ENCODE peak calls at places on chromosomes 5 and 9, in nine cellular contexts. One of them, this sample, is unnamed.
A peak's percentile ranks its signal among the peaks of the same experiment; 100 is the strongest.

GRCh38 chr5:73759771-73760170 is 133.8 kb downstream of the ARHGEF28 start:
- DNase-seq in GM20000: no peak
- DNase-seq in PC-3: no peak
- DNase-seq in osteoblast: no peak
- DNase-seq in choroid plexus epithelial cell: no peak
- DNase-seq in MM.1S: no peak
- DNase-seq in SK-N-SH: no peak
- DNase-seq in endothelial cell: no peak
- DNase-seq in A549: no peak
- DNase-seq in this sample: no peak

GRCh38 chr5:160021818-160022446 is 13.0 kb downstream of the TTC1 start:
- DNase-seq in PC-3: peak; percentile 81
- DNase-seq in GM20000: peak; percentile 52
- DNase-seq in MM.1S: peak; percentile 73
- DNase-seq in endothelial cell: peak; percentile 73
- DNase-seq in A549: peak; percentile 61
- DNase-seq in choroid plexus epithelial cell: peak; percentile 86
- DNase-seq in osteoblast: peak; percentile 87
- DNase-seq in SK-N-SH: peak; percentile 58
- DNase-seq in this sample: peak; percentile 61

GRCh38 chr5:172380992-172381643 is 73.2 kb downstream of the SH3PXD2B start:
- DNase-seq in osteoblast: no peak
- DNase-seq in endothelial cell: no peak
- DNase-seq in MM.1S: no peak
- DNase-seq in GM20000: no peak
- DNase-seq in SK-N-SH: peak; percentile 79
- DNase-seq in choroid plexus epithelial cell: no peak
- DNase-seq in A549: no peak
- DNase-seq in PC-3: peak; percentile 82
- DNase-seq in this sample: no peak

GRCh38 chr5:150660108-150660831 is 781 bp upstream of the MYOZ3 start:
- DNase-seq in A549: no peak
- DNase-seq in PC-3: no peak
- DNase-seq in MM.1S: no peak
- DNase-seq in SK-N-SH: peak; percentile 11
- DNase-seq in choroid plexus epithelial cell: no peak
- DNase-seq in endothelial cell: no peak
- DNase-seq in GM20000: no peak
- DNase-seq in osteoblast: peak; percentile 76
- DNase-seq in this sample: no peak

GRCh38 chr9:97568461-97569275 is 64.5 kb downstream of the TSTD2 start:
- DNase-seq in osteoblast: no peak
- DNase-seq in endothelial cell: no peak
- DNase-seq in SK-N-SH: no peak
- DNase-seq in GM20000: no peak
- DNase-seq in PC-3: no peak
- DNase-seq in choroid plexus epithelial cell: no peak
- DNase-seq in A549: no peak
- DNase-seq in MM.1S: no peak
- DNase-seq in this sample: no peak

GRCh38 chr5:1008451-1009358 is at the start of gene NKD2:
- DNase-seq in SK-N-SH: peak; percentile 93
- DNase-seq in GM20000: peak; percentile 90
- DNase-seq in endothelial cell: peak; percentile 75
- DNase-seq in A549: peak; percentile 75
- DNase-seq in PC-3: peak; percentile 38
- DNase-seq in choroid plexus epithelial cell: no peak
- DNase-seq in MM.1S: peak; percentile 44
- DNase-seq in osteoblast: peak; percentile 99
- DNase-seq in this sample: peak; percentile 91

GRCh38 chr9:35426627-35427026 is 63.3 kb upstream of the RUSC2 start:
- DNase-seq in osteoblast: no peak
- DNase-seq in GM20000: no peak
- DNase-seq in PC-3: peak; percentile 82
- DNase-seq in choroid plexus epithelial cell: no peak
- DNase-seq in A549: no peak
- DNase-seq in MM.1S: no peak
- DNase-seq in SK-N-SH: no peak
- DNase-seq in endothelial cell: no peak
- DNase-seq in this sample: no peak

GRCh38 chr5:153937661-153938060 is 101.0 kb downstream of the FAM114A2 start:
- DNase-seq in endothelial cell: no peak
- DNase-seq in PC-3: no peak
- DNase-seq in GM20000: no peak
- DNase-seq in A549: no peak
- DNase-seq in choroid plexus epithelial cell: no peak
- DNase-seq in MM.1S: no peak
- DNase-seq in osteoblast: no peak
- DNase-seq in SK-N-SH: no peak
- DNase-seq in this sample: no peak

GRCh38 chr5:102243213-102243612 is 52.9 kb downstream of the SLCO4C1 start:
- DNase-seq in MM.1S: no peak
- DNase-seq in A549: no peak
- DNase-seq in SK-N-SH: no peak
- DNase-seq in choroid plexus epithelial cell: no peak
- DNase-seq in endothelial cell: no peak
- DNase-seq in osteoblast: no peak
- DNase-seq in GM20000: no peak
- DNase-seq in PC-3: no peak
- DNase-seq in this sample: no peak

GRCh38 chr9:19985081-19985480 is 196.2 kb upstream of the SLC24A2 start:
- DNase-seq in SK-N-SH: no peak
- DNase-seq in osteoblast: no peak
- DNase-seq in PC-3: peak; percentile 56
- DNase-seq in endothelial cell: no peak
- DNase-seq in A549: no peak
- DNase-seq in choroid plexus epithelial cell: no peak
- DNase-seq in MM.1S: no peak
- DNase-seq in GM20000: no peak
- DNase-seq in this sample: no peak

GRCh38 chr5:75310212-75310611 is 26.8 kb upstream of the HMGCR start:
- DNase-seq in osteoblast: no peak
- DNase-seq in MM.1S: no peak
- DNase-seq in SK-N-SH: no peak
- DNase-seq in choroid plexus epithelial cell: no peak
- DNase-seq in PC-3: no peak
- DNase-seq in GM20000: no peak
- DNase-seq in A549: no peak
- DNase-seq in endothelial cell: no peak
- DNase-seq in this sample: no peak

GRCh38 chr5:60205071-60205470 is 311.5 kb upstream of the PDE4D start:
- DNase-seq in PC-3: no peak
- DNase-seq in MM.1S: no peak
- DNase-seq in endothelial cell: no peak
- DNase-seq in A549: no peak
- DNase-seq in osteoblast: no peak
- DNase-seq in GM20000: no peak
- DNase-seq in choroid plexus epithelial cell: no peak
- DNase-seq in SK-N-SH: no peak
- DNase-seq in this sample: no peak

GRCh38 chr5:14200312-14200990 is 57.3 kb downstream of the TRIO start:
- DNase-seq in PC-3: no peak
- DNase-seq in osteoblast: no peak
- DNase-seq in A549: no peak
- DNase-seq in choroid plexus epithelial cell: no peak
- DNase-seq in SK-N-SH: no peak
- DNase-seq in GM20000: no peak
- DNase-seq in MM.1S: no peak
- DNase-seq in endothelial cell: no peak
- DNase-seq in this sample: no peak

GRCh38 chr9:129888085-129888808 is 53.0 kb downstream of the USP20 start:
- DNase-seq in PC-3: no peak
- DNase-seq in GM20000: peak; percentile 84
- DNase-seq in osteoblast: peak; percentile 55
- DNase-seq in choroid plexus epithelial cell: no peak
- DNase-seq in endothelial cell: no peak
- DNase-seq in MM.1S: peak; percentile 99
- DNase-seq in A549: no peak
- DNase-seq in SK-N-SH: no peak
- DNase-seq in this sample: peak; percentile 81

GRCh38 chr5:108945094-108945493 is 197.4 kb downstream of the FER start:
- DNase-seq in osteoblast: no peak
- DNase-seq in SK-N-SH: no peak
- DNase-seq in endothelial cell: no peak
- DNase-seq in MM.1S: no peak
- DNase-seq in PC-3: no peak
- DNase-seq in GM20000: no peak
- DNase-seq in A549: no peak
- DNase-seq in choroid plexus epithelial cell: no peak
- DNase-seq in this sample: no peak

GRCh38 chr9:134396825-134397224 is 70.6 kb downstream of the RXRA start:
- DNase-seq in A549: no peak
- DNase-seq in osteoblast: no peak
- DNase-seq in SK-N-SH: no peak
- DNase-seq in GM20000: no peak
- DNase-seq in endothelial cell: peak; percentile 48
- DNase-seq in PC-3: no peak
- DNase-seq in MM.1S: no peak
- DNase-seq in choroid plexus epithelial cell: no peak
- DNase-seq in this sample: no peak

GRCh38 chr9:7394007-7394774 is 405.4 kb downstream of the DMAC1 start:
- DNase-seq in GM20000: no peak
- DNase-seq in osteoblast: no peak
- DNase-seq in SK-N-SH: no peak
- DNase-seq in PC-3: no peak
- DNase-seq in endothelial cell: no peak
- DNase-seq in A549: no peak
- DNase-seq in choroid plexus epithelial cell: no peak
- DNase-seq in MM.1S: no peak
- DNase-seq in this sample: no peak

GRCh38 chr5:5026407-5026780 is 113.7 kb upstream of the ADAMTS16 start:
- DNase-seq in A549: no peak
- DNase-seq in GM20000: no peak
- DNase-seq in SK-N-SH: no peak
- DNase-seq in endothelial cell: no peak
- DNase-seq in osteoblast: no peak
- DNase-seq in PC-3: peak; percentile 1
- DNase-seq in choroid plexus epithelial cell: no peak
- DNase-seq in MM.1S: no peak
- DNase-seq in this sample: no peak

DNA sequence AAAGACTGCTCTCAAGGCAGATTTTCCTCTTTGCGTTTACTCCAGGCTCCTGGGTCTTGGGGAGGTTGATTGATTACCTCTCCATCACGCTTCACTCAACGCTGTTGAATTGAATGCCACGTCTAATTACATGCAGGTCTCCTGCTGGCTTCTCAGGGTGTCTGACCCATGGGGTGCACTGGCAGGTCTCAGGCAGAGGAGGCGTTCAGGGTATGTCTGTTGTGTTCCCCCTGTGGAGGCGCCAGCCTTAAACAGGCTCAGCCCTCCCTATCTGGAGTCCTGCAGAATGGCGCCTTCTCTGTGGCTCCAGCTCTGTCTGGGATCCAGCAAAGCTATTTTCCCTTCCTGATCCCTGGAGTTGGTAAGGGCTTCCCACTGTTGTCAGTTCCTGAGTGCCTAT is 149.9 kb downstream of the NTRK2 start:
- DNase-seq in PC-3: no peak
- DNase-seq in SK-N-SH: no peak
- DNase-seq in osteoblast: no peak
- DNase-seq in endothelial cell: no peak
- DNase-seq in choroid plexus epithelial cell: no peak
- DNase-seq in MM.1S: no peak
- DNase-seq in GM20000: no peak
- DNase-seq in A549: no peak
- DNase-seq in this sample: no peak
- TF ChIP-seq CTCF in PC-3: no peak
- TF ChIP-seq CTCF in SK-N-SH: no peak
- TF ChIP-seq CTCF in osteoblast: no peak
- TF ChIP-seq CTCF in endothelial cell: no peak
- TF ChIP-seq CTCF in choroid plexus epithelial cell: no peak
- TF ChIP-seq CTCF in MM.1S: no peak
- TF ChIP-seq CTCF in GM20000: no peak
- TF ChIP-seq CTCF in A549: no peak
- TF ChIP-seq CTCF in this sample: no peak

GRCh38 chr5:91030521-91031395 is 352.4 kb downstream of the ARRDC3 start:
- DNase-seq in GM20000: no peak
- DNase-seq in SK-N-SH: no peak
- DNase-seq in osteoblast: no peak
- DNase-seq in endothelial cell: no peak
- DNase-seq in PC-3: peak; percentile 59
- DNase-seq in A549: no peak
- DNase-seq in MM.1S: no peak
- DNase-seq in choroid plexus epithelial cell: no peak
- DNase-seq in this sample: no peak

GRCh38 chr5:91032125-91032524 is 351.0 kb downstream of the ARRDC3 start:
- DNase-seq in GM20000: no peak
- DNase-seq in endothelial cell: no peak
- DNase-seq in choroid plexus epithelial cell: no peak
- DNase-seq in PC-3: no peak
- DNase-seq in osteoblast: no peak
- DNase-seq in A549: no peak
- DNase-seq in MM.1S: no peak
- DNase-seq in SK-N-SH: no peak
- DNase-seq in this sample: no peak

GRCh38 chr5:91031396-91031741 is 351.7 kb downstream of the ARRDC3 start:
- DNase-seq in choroid plexus epithelial cell: no peak
- DNase-seq in endothelial cell: no peak
- DNase-seq in PC-3: peak; percentile 28
- DNase-seq in osteoblast: no peak
- DNase-seq in GM20000: no peak
- DNase-seq in A549: no peak
- DNase-seq in SK-N-SH: no peak
- DNase-seq in MM.1S: no peak
- DNase-seq in this sample: no peak

GRCh38 chr5:91028518-91028956 is 354.6 kb downstream of the ARRDC3 start:
- DNase-seq in SK-N-SH: no peak
- DNase-seq in PC-3: no peak
- DNase-seq in endothelial cell: no peak
- DNase-seq in A549: no peak
- DNase-seq in osteoblast: no peak
- DNase-seq in MM.1S: no peak
- DNase-seq in choroid plexus epithelial cell: no peak
- DNase-seq in GM20000: no peak
- DNase-seq in this sample: no peak

GRCh38 chr5:91033370-91033769 is 349.7 kb downstream of the ARRDC3 start:
- DNase-seq in choroid plexus epithelial cell: no peak
- DNase-seq in PC-3: no peak
- DNase-seq in GM20000: no peak
- DNase-seq in SK-N-SH: no peak
- DNase-seq in A549: no peak
- DNase-seq in endothelial cell: no peak
- DNase-seq in osteoblast: no peak
- DNase-seq in MM.1S: no peak
- DNase-seq in this sample: no peak
- TF ChIP-seq CTCF in choroid plexus epithelial cell: no peak
- TF ChIP-seq CTCF in PC-3: no peak
- TF ChIP-seq CTCF in GM20000: no peak
- TF ChIP-seq CTCF in SK-N-SH: no peak
- TF ChIP-seq CTCF in A549: no peak
- TF ChIP-seq CTCF in endothelial cell: no peak
- TF ChIP-seq CTCF in osteoblast: no peak
- TF ChIP-seq CTCF in MM.1S: no peak
- TF ChIP-seq CTCF in this sample: no peak

GRCh38 chr5:72445969-72446368 is 61.2 kb downstream of the ZNF366 start:
- DNase-seq in MM.1S: no peak
- DNase-seq in choroid plexus epithelial cell: no peak
- DNase-seq in osteoblast: no peak
- DNase-seq in SK-N-SH: no peak
- DNase-seq in GM20000: no peak
- DNase-seq in PC-3: no peak
- DNase-seq in endothelial cell: no peak
- DNase-seq in A549: no peak
- DNase-seq in this sample: no peak
- TF ChIP-seq CTCF in MM.1S: no peak
- TF ChIP-seq CTCF in choroid plexus epithelial cell: no peak
- TF ChIP-seq CTCF in osteoblast: no peak
- TF ChIP-seq CTCF in SK-N-SH: no peak
- TF ChIP-seq CTCF in GM20000: no peak
- TF ChIP-seq CTCF in PC-3: no peak
- TF ChIP-seq CTCF in endothelial cell: no peak
- TF ChIP-seq CTCF in A549: no peak
- TF ChIP-seq CTCF in this sample: no peak

GRCh38 chr9:6305954-6306563 is 22.1 kb upstream of the TPD52L3 start:
- DNase-seq in endothelial cell: no peak
- DNase-seq in SK-N-SH: peak; percentile 31
- DNase-seq in PC-3: peak; percentile 69
- DNase-seq in osteoblast: peak; percentile 84
- DNase-seq in GM20000: peak; percentile 47
- DNase-seq in A549: peak; percentile 23
- DNase-seq in MM.1S: peak; percentile 61
- DNase-seq in choroid plexus epithelial cell: peak; percentile 79
- DNase-seq in this sample: peak; percentile 33
- TF ChIP-seq CTCF in endothelial cell: peak; percentile 29
- TF ChIP-seq CTCF in SK-N-SH: peak; percentile 66
- TF ChIP-seq CTCF in PC-3: peak; percentile 72
- TF ChIP-seq CTCF in osteoblast: peak; percentile 49
- TF ChIP-seq CTCF in GM20000: no peak
- TF ChIP-seq CTCF in A549: peak; percentile 80
- TF ChIP-seq CTCF in MM.1S: peak; percentile 59
- TF ChIP-seq CTCF in choroid plexus epithelial cell: peak; percentile 62
- TF ChIP-seq CTCF in this sample: peak; percentile 61